ENCODE peak calls at places on chromosomes 1 and 21, in eight cellular contexts. M is CMK; W is breast epithelium; T is A673; G is NCI-H2081; C is midbrain; Q is activated CD4-positive, CD25-positive, alpha-beta regulatory T cell treated with anti-CD3 and anti-CD28 coated beads, Interleukin-2, amount 50 U/mL, for 16 hours; D is ureter. K is an unnamed sample.

GRCh38 chr1:221611930-221612777 is 129.7 kb downstream of the DUSP10 start:
- DNase-seq in M (no peak), W (peak; percentile 80), T (peak; percentile 23), G (peak; percentile 41), C (no peak), Q (no peak), D (peak; percentile 62), K (peak; percentile 99)

GRCh38 chr1:203636306-203636705 is 9.7 kb downstream of the ATP2B4 start:
- DNase-seq in M (no peak), W (no peak), T (no peak), G (no peak), C (no peak), Q (no peak), D (no peak), K (peak; percentile 90)

GRCh38 chr1:89286549-89287181 is 14.0 kb upstream of the GBP5 start:
- DNase-seq in M (no peak), W (no peak), T (no peak), G (no peak), C (no peak), Q (no peak), D (no peak), K (no peak)

GRCh38 chr1:86472165-86472564 is 3.4 kb downstream of the CLCA1 start:
- DNase-seq in M (no peak), W (no peak), T (no peak), G (no peak), C (no peak), Q (no peak), D (no peak), K (no peak)

GRCh38 chr1:47751188-47751587 is 246.0 kb downstream of the TRABD2B start:
- DNase-seq in M (no peak), W (no peak), T (peak; percentile 49), G (no peak), C (no peak), Q (no peak), D (no peak), K (no peak)

GRCh38 chr1:243332440-243332839 is 76.6 kb downstream of the SDCCAG8 start:
- DNase-seq in M (no peak), W (no peak), T (no peak), G (no peak), C (no peak), Q (no peak), D (no peak), K (no peak)

GRCh38 chr1:10360045-10360444 is 38.8 kb upstream of the PGD start:
- DNase-seq in M (no peak), W (no peak), T (no peak), G (no peak), C (no peak), Q (no peak), D (no peak), K (no peak)

GRCh38 chr1:172359531-172359991 is 60.9 kb upstream of the C1orf105 start:
- DNase-seq in M (no peak), W (no peak), T (peak; percentile 51), G (peak; percentile 30), C (no peak), Q (no peak), D (no peak), K (peak; percentile 55)

GRCh38 chr1:94755675-94756074 is 64.5 kb upstream of the SLC44A3 start:
- DNase-seq in M (peak; percentile 58), W (no peak), T (peak; percentile 79), G (no peak), C (no peak), Q (no peak), D (no peak), K (peak; percentile 39)

GRCh38 chr1:229296541-229296941 is 25.6 kb downstream of the RAB4A start:
- DNase-seq in M (no peak), W (no peak), T (no peak), G (no peak), C (no peak), Q (no peak), D (no peak), K (no peak)

GRCh38 chr1:7491089-7491817 is 279.8 kb upstream of the VAMP3 start:
- DNase-seq in M (no peak), W (no peak), T (peak; percentile 82), G (peak; percentile 94), C (no peak), Q (no peak), D (no peak), K (no peak)

GRCh38 chr1:234841710-234842231 is 231.8 kb upstream of the IRF2BP2 start:
- DNase-seq in M (no peak), W (no peak), T (no peak), G (no peak), C (peak; percentile 27), Q (no peak), D (no peak), K (no peak)

GRCh38 chr21:46518983-46519583 is 60.4 kb downstream of the DIP2A start:
- DNase-seq in M (peak; percentile 43), W (no peak), T (no peak), G (no peak), C (no peak), Q (no peak), D (no peak), K (no peak)

GRCh38 chr21:32335601-32336575 is 37.2 kb downstream of the MRAP start:
- DNase-seq in M (no peak), W (no peak), T (no peak), G (no peak), C (peak; percentile 87), Q (no peak), D (no peak), K (no peak)

GRCh38 chr1:178101266-178101630 is 7.3 kb downstream of the RASAL2 start:
- DNase-seq in M (no peak), W (no peak), T (no peak), G (no peak), C (no peak), Q (no peak), D (no peak), K (no peak)

GRCh38 chr1:23634840-23635642 is 56.6 kb upstream of the RPL11 start:
- DNase-seq in M (peak; percentile 31), W (peak; percentile 57), T (peak; percentile 82), G (peak; percentile 69), C (peak; percentile 63), Q (peak; percentile 36), D (peak; percentile 74), K (peak; percentile 75)

GRCh38 chr1:117612517-117613248 is 6.8 kb downstream of the TENT5C start:
- DNase-seq in M (peak; percentile 97), W (peak; percentile 10), T (peak; percentile 19), G (no peak), C (no peak), Q (no peak), D (no peak), K (peak; percentile 69)

K was measured in MCF 10A.